ENCODE peak calls at places on chromosomes 7 and 10, in nine cellular contexts. E is non-pigmented ciliary epithelial cell; N is left colon; C is iris pigment epithelial cell; K is mesenteric fat pad; U is RWPE1; G is activated CD8-positive, alpha-beta memory T cell treated with anti-CD3 and anti-CD28 coated beads for 4 hours; B is Ammon's horn; W is islet precursor cell. S is an unnamed sample.

GRCh38 chr10:53909791-53910190 is 891.2 kb downstream of the PCDH15 start:
- DNase-seq in E (no peak), N (no peak), C (no peak), K (no peak), U (no peak), G (no peak), B (no peak), W (no peak), S (no peak)

GRCh38 chr10:60521974-60522405 is 132.3 kb upstream of the ANK3 start:
- DNase-seq in E (peak), N (no peak), C (peak), K (no peak), U (no peak), G (no peak), B (no peak), W (peak), S (no peak)

GRCh38 chr7:30548762-30549344 is 44.2 kb upstream of the GGCT start:
- DNase-seq in E (no peak), N (peak), C (peak), K (no peak), U (peak), G (no peak), B (peak), W (peak), S (peak)

GRCh38 chr10:111989136-111990050 is 194.2 kb downstream of the GPAM start:
- DNase-seq in E (no peak), N (no peak), C (no peak), K (no peak), U (no peak), G (no peak), B (peak), W (no peak), S (no peak)

GRCh38 chr7:34845666-34846361 is 187.8 kb downstream of the NPSR1 start:
- DNase-seq in E (no peak), N (no peak), C (peak), K (no peak), U (peak), G (no peak), B (no peak), W (peak), S (no peak)

GRCh38 chr10:67533376-67533775 is 162.6 kb downstream of the CTNNA3 start:
- DNase-seq in E (no peak), N (no peak), C (no peak), K (no peak), U (no peak), G (no peak), B (no peak), W (no peak), S (no peak)

GRCh38 chr10:103188853-103189252 is 4.2 kb downstream of the NT5C2 start:
- DNase-seq in E (no peak), N (no peak), C (peak), K (no peak), U (no peak), G (no peak), B (peak), W (no peak), S (no peak)

GRCh38 chr7:81236560-81236959 is 317.7 kb upstream of the SEMA3C start:
- DNase-seq in E (no peak), N (no peak), C (peak), K (no peak), U (no peak), G (no peak), B (no peak), W (no peak), S (no peak)

GRCh38 chr7:19872094-19872493 is 98.7 kb upstream of the TMEM196 start:
- DNase-seq in E (no peak), N (no peak), C (no peak), K (no peak), U (no peak), G (no peak), B (no peak), W (no peak), S (no peak)

GRCh38 chr7:38070718-38071117 is 107.3 kb upstream of the STARD3NL start:
- DNase-seq in E (no peak), N (no peak), C (peak), K (no peak), U (no peak), G (no peak), B (peak), W (no peak), S (no peak)

GRCh38 chr10:114550756-114551290 is 107.3 kb downstream of the ABLIM1 start:
- DNase-seq in E (no peak), N (no peak), C (peak), K (no peak), U (no peak), G (no peak), B (no peak), W (no peak), S (no peak)